ENCODE peak calls at places on chromosomes 11 and 22, in five cellular contexts. X is upper lobe of left lung, C is GM12878, F is HepG2, T is K562. A is an unnamed sample.

GRCh38 chr22:46378499-46379300 is 43.2 kb downstream of the TRMU start:
- ATAC-seq in X (no peak), C (no peak), F (peak), T (no peak), A (no peak)

GRCh38 chr11:75513250-75513649 is 12.5 kb downstream of the GDPD5 start:
- ATAC-seq in X (no peak), C (no peak), F (no peak), T (no peak), A (no peak)

GRCh38 chr11:33268945-33269567 is 11.9 kb downstream of the HIPK3 start:
- ATAC-seq in X (no peak), C (no peak), F (no peak), T (peak), A (no peak)

GRCh38 chr11:91790346-91790745 is 434.3 kb upstream of the FAT3 start:
- ATAC-seq in X (no peak), C (no peak), F (no peak), T (no peak), A (no peak)

GRCh38 chr11:43947003-43947500 is 4.6 kb downstream of the C11orf96 start:
- ATAC-seq in X (no peak), C (no peak), F (peak), T (peak), A (no peak)

GRCh38 chr11:124872741-124873140 is 7.5 kb downstream of the ROBO3 start:
- ATAC-seq in X (no peak), C (no peak), F (no peak), T (peak), A (no peak)

GRCh38 chr11:126115820-126116319 is 53.2 kb upstream of the CDON start:
- ATAC-seq in X (peak), C (peak), F (peak), T (peak), A (peak)

GRCh38 chr11:79042824-79043223 is 398.0 kb downstream of the TENM4 start:
- ATAC-seq in X (no peak), C (no peak), F (no peak), T (no peak), A (no peak)

GRCh38 chr11:130031056-130031455 is 28.4 kb upstream of the PRDM10 start:
- ATAC-seq in X (no peak), C (no peak), F (no peak), T (no peak), A (no peak)

GRCh38 chr11:116984589-116984988 is 113.6 kb downstream of the SIK3 start:
- ATAC-seq in X (peak), C (no peak), F (no peak), T (no peak), A (peak)
- TF ChIP-seq POLR2AphosphoS5 in X (no peak), C (no peak), F (no peak), T (no peak), A (peak)

GRCh38 chr11:111911563-111912401 is at the start of gene CRYAB:
- ATAC-seq in X (peak), C (no peak), F (peak), T (peak), A (peak)
- TF ChIP-seq EP300 in X (no peak), C (no peak), F (no peak), T (no peak), A (no peak)

DNA sequence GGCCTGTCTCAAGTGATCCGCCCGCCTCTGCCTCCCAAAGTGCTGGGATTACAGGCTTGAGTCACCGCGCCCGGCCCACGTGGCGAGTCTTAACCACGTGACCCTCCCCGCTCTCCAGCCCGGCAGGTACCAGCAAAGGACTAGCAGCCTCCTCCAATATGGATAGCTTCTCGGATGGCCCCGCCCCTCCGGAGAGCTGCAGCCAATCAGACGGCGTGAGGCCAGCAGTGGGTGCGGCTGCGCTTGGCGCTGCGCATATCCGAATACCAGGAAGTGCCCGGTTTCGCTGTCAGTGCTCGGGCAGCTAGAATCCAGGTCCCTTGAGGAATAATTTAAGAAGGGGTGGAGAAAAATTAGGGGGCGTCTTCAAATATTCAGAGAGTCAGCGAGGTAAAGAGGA is 14.7 kb upstream of the PISD start:
- ATAC-seq in X (peak), C (peak), F (no peak), T (no peak), A (peak)
- TF ChIP-seq POLR2AphosphoS5 in X (peak), C (peak), F (no peak), T (no peak), A (peak)

GRCh38 chr11:46557684-46558151 is 36.1 kb downstream of the AMBRA1 start:
- ATAC-seq in X (peak), C (no peak), F (peak), T (peak), A (no peak)

GRCh38 chr11:46553746-46554204 is 40.0 kb downstream of the AMBRA1 start:
- ATAC-seq in X (peak), C (peak), F (peak), T (peak), A (peak)

GRCh38 chr11:46555269-46556054 is 38.4 kb downstream of the AMBRA1 start:
- ATAC-seq in X (no peak), C (peak), F (no peak), T (no peak), A (no peak)

GRCh38 chr11:46551261-46551660 is 42.6 kb downstream of the AMBRA1 start:
- ATAC-seq in X (no peak), C (no peak), F (no peak), T (no peak), A (no peak)

GRCh38 chr11:46554205-46555162 is 39.3 kb downstream of the AMBRA1 start:
- ATAC-seq in X (peak), C (peak), F (peak), T (peak), A (peak)
- TF ChIP-seq EP300 in X (no peak), C (no peak), F (peak), T (peak), A (no peak)

DNA sequence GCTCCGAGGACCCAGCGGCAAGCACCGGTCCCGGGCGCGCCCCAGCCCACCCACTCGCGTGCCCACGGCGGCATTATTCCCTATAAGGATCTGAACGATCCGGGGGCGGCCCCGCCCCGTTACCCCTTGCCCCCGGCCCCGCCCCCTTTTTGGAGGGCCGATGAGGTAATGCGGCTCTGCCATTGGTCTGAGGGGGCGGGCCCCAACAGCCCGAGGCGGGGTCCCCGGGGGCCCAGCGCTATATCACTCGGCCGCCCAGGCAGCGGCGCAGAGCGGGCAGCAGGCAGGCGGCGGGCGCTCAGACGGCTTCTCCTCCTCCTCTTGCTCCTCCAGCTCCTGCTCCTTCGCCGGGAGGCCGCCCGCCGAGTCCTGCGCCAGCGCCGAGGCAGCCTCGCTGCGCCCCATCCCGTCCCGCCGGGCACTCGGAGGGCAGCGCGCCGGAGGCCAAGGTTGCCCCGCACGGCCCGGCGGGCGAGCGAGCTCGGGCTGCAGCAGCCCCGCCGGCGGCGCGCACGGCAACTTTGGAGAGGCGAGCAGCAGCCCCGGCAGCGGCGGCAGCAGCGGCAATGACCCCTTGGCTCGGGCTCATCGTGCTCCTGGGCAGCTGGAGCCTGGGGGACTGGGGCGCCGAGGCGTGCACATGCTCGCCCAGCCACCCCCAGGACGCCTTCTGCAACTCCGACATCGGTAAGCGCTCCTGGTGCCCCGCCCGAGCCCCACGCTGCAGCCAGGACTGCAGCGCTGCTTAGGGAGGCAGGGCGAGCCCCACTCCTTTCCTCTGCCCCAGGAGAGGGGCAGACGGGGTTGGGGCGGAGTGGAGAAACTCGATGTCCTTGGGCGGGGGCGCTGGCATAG is at the start of gene TIMP3:
- ATAC-seq in X (peak), C (no peak), F (peak), T (peak), A (peak)
- TF ChIP-seq POLR2AphosphoS5 in X (peak), C (no peak), F (peak), T (no peak), A (peak)

GRCh38 chr11:116418388-116419041 is 354.3 kb downstream of the BUD13 start:
- ATAC-seq in X (no peak), C (no peak), F (no peak), T (no peak), A (no peak)
- TF ChIP-seq EP300 in X (no peak), C (no peak), F (no peak), T (no peak), A (no peak)

GRCh38 chr11:1964955-1965354 is 17.8 kb downstream of the MRPL23 start:
- ATAC-seq in X (no peak), C (no peak), F (no peak), T (no peak), A (no peak)
- TF ChIP-seq POLR2AphosphoS5 in X (no peak), C (no peak), F (no peak), T (no peak), A (no peak)

DNA sequence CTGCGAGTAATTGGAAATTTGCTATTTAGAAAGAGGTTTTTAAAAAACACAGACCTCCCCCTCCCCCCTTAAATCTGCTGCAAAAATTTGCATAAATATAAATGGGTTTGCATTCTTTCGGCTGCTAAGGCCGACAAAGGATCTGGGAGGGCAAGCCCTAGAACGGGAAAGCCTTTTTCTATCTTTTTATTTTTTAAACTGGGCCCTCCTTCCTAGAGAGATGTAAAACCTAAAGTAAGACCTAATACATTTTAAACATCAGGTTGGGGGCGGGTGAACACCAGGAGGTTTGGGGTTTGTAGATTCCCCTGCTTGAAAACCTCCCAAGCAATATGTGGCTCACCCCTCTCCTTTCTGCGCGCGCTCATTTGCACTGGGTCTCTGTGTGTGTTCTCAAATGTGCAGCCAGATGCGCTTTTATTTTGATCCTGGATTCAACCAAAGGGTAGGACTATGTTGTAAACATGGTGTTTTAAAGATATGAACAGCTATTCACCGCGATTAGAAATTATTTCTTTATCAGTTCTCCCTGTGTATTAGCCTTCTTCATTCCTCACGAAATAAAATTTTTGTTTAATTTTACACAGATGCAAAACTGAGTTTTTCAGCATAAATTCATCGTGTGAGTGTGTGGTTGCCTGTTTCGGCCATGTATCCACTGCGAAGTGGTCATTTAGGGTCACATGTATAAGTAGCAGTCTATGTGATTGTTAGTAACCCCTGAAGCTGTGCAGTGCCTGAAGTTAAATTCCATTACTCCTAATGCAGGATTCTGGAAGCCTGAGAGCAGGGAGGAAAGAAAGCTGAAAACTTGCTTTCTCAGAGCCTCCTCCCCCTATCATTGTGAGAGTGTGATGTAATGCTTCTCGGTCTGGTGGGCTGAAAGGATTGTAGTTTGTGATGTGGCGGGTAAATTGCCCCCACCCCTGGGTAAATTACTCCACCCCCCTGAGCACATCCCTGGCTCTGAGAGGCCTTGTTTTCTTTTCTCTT is 988 bp downstream of the TNRC6B start:
- ATAC-seq in X (no peak), C (peak), F (no peak), T (peak), A (no peak)
- TF ChIP-seq EP300 in X (no peak), C (no peak), F (no peak), T (no peak), A (no peak)

GRCh38 chr11:131754671-131755070 is 384.3 kb downstream of the NTM start:
- ATAC-seq in X (no peak), C (no peak), F (no peak), T (no peak), A (no peak)
- TF ChIP-seq POLR2AphosphoS5 in X (no peak), C (no peak), F (no peak), T (no peak), A (no peak)

GRCh38 chr22:50176850-50177536 is 6.5 kb downstream of the PANX2 start:
- ATAC-seq in X (no peak), C (no peak), F (no peak), T (no peak), A (no peak)

GRCh38 chr22:50175921-50176849 is 5.7 kb downstream of the PANX2 start:
- ATAC-seq in X (no peak), C (peak), F (no peak), T (no peak), A (no peak)

GRCh38 chr22:50178471-50178864 is 7.2 kb upstream of the TRABD start:
- ATAC-seq in X (no peak), C (no peak), F (no peak), T (no peak), A (no peak)

GRCh38 chr22:50178871-50179869 is 6.5 kb upstream of the TRABD start:
- ATAC-seq in X (no peak), C (no peak), F (no peak), T (no peak), A (no peak)

GRCh38 chr22:50177537-50178470 is 7.3 kb downstream of the PANX2 start:
- ATAC-seq in X (no peak), C (no peak), F (no peak), T (no peak), A (no peak)
- TF ChIP-seq EP300 in X (no peak), C (no peak), F (no peak), T (no peak), A (no peak)